ENCODE peak calls at places on chromosomes 2 and 18, in ten cellular contexts. G is aorta; J is HAP-1; N is ovary; Z is uterus; U is CD8-positive, alpha-beta T cell; O is psoas muscle; K is mesenchymal stem cell; B is colonic mucosa; V is lower lobe of right lung. S is an unnamed sample. For H3K27me3, the result is how much of the 10 kb centered on the place peaks cover.

GRCh38 chr2:240759454-240759853 is 60.6 kb downstream of the KIF1A start:
- DNase-seq in G (no peak), J (no peak), N (no peak), Z (no peak), U (no peak), O (no peak), K (no peak), B (no peak), V (no peak), S (no peak)

GRCh38 chr18:57776767-57777166 is 26.3 kb downstream of the ATP8B1 start:
- DNase-seq in G (no peak), J (no peak), N (no peak), Z (no peak), U (no peak), O (no peak), K (peak), B (no peak), V (no peak), S (no peak)

GRCh38 chr2:168486440-168486839 is 30.4 kb downstream of the CERS6 start:
- DNase-seq in G (no peak), J (no peak), N (no peak), Z (no peak), U (no peak), O (no peak), K (no peak), B (no peak), V (no peak), S (no peak)

GRCh38 chr2:73212098-73212447 is 2.0 kb upstream of the SMYD5 start:
- DNase-seq in G (no peak), J (no peak), N (no peak), Z (no peak), U (no peak), O (no peak), K (no peak), B (no peak), V (no peak), S (no peak)

GRCh38 chr2:88027709-88028389 is 11.5 kb upstream of the RNU2-63P start:
- DNase-seq in G (no peak), J (no peak), N (no peak), Z (no peak), U (no peak), O (no peak), K (no peak), B (no peak), V (no peak), S (no peak)

GRCh38 chr18:35938158-35938557 is 34.3 kb upstream of the RMP24 start:
- DNase-seq in G (no peak), J (no peak), N (no peak), Z (no peak), U (no peak), O (no peak), K (no peak), B (no peak), V (no peak), S (no peak)

GRCh38 chr2:82089518-82089917 is 1785.0 kb upstream of the LRRTM1 start:
- DNase-seq in G (no peak), J (no peak), N (no peak), Z (no peak), U (no peak), O (no peak), K (no peak), B (no peak), V (no peak), S (no peak)

GRCh38 chr2:181395871-181396574 is 61.2 kb upstream of the ITGA4 start:
- DNase-seq in G (no peak), J (no peak), N (no peak), Z (no peak), U (no peak), O (no peak), K (no peak), B (no peak), V (no peak), S (no peak)

GRCh38 chr18:53883771-53884170 is 340.7 kb downstream of the MBD2 start:
- DNase-seq in G (no peak), J (no peak), N (no peak), Z (no peak), U (no peak), O (no peak), K (no peak), B (no peak), V (no peak), S (no peak)

GRCh38 chr2:150698016-150698661 is 210.7 kb upstream of the RND3 start:
- DNase-seq in G (no peak), J (no peak), N (no peak), Z (no peak), U (no peak), O (no peak), K (peak), B (no peak), V (no peak), S (no peak)

GRCh38 chr2:233387667-233388528 is 33.6 kb downstream of the DGKD start:
- DNase-seq in G (peak), J (no peak), N (peak), Z (peak), U (no peak), O (peak), K (peak), B (peak), V (peak), S (peak)

GRCh38 chr2:46854260-46854659 is 61.3 kb downstream of the MCFD2 start:
- DNase-seq in G (no peak), J (no peak), N (no peak), Z (no peak), U (no peak), O (no peak), K (no peak), B (no peak), V (no peak), S (no peak)

GRCh38 chr18:58676270-58676669 is 5.0 kb downstream of the MALT1 start:
- DNase-seq in G (no peak), J (no peak), N (no peak), Z (no peak), U (no peak), O (no peak), K (no peak), B (no peak), V (no peak), S (no peak)

GRCh38 chr18:62374410-62374965 is 49.4 kb downstream of the TNFRSF11A start:
- DNase-seq in G (no peak), J (peak), N (no peak), Z (no peak), U (no peak), O (no peak), K (no peak), B (no peak), V (no peak), S (no peak)

GRCh38 chr2:68961380-68961779 is 8.7 kb upstream of the GKN2 start:
- DNase-seq in G (no peak), J (no peak), N (no peak), Z (no peak), U (no peak), O (no peak), K (no peak), B (no peak), V (no peak), S (no peak)

GRCh38 chr2:108575132-108575966 is 41.1 kb downstream of the LIMS1 start:
- DNase-seq in G (no peak), J (no peak), N (no peak), Z (no peak), U (no peak), O (no peak), K (peak), B (no peak), V (no peak), S (peak)

GRCh38 chr18:56990678-56991077 is 156.2 kb upstream of the BOD1L2 start:
- DNase-seq in G (no peak), J (no peak), N (no peak), Z (no peak), U (no peak), O (no peak), K (no peak), B (no peak), V (no peak), S (no peak)

GRCh38 chr2:108377815-108378630 is at the start of gene SULT1C4:
- DNase-seq in G (peak), J (no peak), N (peak), Z (peak), U (no peak), O (peak), K (peak), B (no peak), V (peak), S (no peak)

GRCh38 chr18:33951031-33951430 is 273.7 kb downstream of the NOL4 start:
- DNase-seq in G (no peak), J (no peak), N (no peak), Z (no peak), U (no peak), O (no peak), K (no peak), B (no peak), V (no peak), S (no peak)

GRCh38 chr2:230885467-230886130 is 20.9 kb downstream of the ITM2C start:
- DNase-seq in G (no peak), J (peak), N (no peak), Z (no peak), U (no peak), O (no peak), K (peak), B (no peak), V (no peak), S (no peak)

GRCh38 chr2:239532305-239532649 is 131.5 kb upstream of the HDAC4 start:
- DNase-seq in G (peak), J (no peak), N (no peak), Z (no peak), U (no peak), O (no peak), K (no peak), B (no peak), V (no peak), S (no peak)

GRCh38 chr2:177772529-177772928 is 300.0 kb downstream of the PDE11A start:
- DNase-seq in G (no peak), J (peak), N (no peak), Z (no peak), U (no peak), O (no peak), K (peak), B (no peak), V (no peak), S (no peak)

DNA sequence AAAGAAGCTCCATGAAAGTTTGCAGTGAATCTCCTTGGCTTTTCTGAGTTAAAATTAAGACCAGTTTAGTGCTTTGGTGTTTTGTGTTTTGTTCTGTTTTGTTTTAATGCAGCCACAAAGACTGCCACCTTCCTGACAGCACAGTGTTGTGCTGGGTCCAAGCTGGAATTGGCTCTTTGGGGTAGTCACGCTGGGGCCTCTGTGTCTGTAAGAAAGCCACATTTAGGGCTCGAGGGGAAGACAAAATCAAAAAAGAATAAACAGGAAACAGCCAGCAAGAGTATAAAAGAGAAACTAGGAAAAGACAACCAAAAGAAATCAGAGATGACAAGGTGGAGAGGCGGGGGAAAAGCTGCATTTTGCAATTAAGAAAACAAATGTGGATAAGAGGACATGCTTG is 396.3 kb downstream of the ARHGAP15 start:
- DNase-seq in G (no peak), J (no peak), N (no peak), Z (no peak), U (no peak), O (no peak), K (peak), B (no peak), V (no peak), S (no peak)
- H3K4me3 ChIP-seq in G (no peak), J (no peak), N (no peak), Z (no peak), U (no peak), O (no peak), K (no peak), B (no peak), V (no peak), S (no peak)

GRCh38 chr2:7999683-8000476 is 682.0 kb upstream of the ID2 start:
- DNase-seq in G (no peak), J (no peak), N (no peak), Z (no peak), U (no peak), O (no peak), K (no peak), B (no peak), V (no peak), S (no peak)
- H3K27me3 ChIP-seq in G (under half), J (under half), N (under half), Z (under half), U (under half), O (under half), K (under half), B (under half), V (under half), S (under half)

DNA sequence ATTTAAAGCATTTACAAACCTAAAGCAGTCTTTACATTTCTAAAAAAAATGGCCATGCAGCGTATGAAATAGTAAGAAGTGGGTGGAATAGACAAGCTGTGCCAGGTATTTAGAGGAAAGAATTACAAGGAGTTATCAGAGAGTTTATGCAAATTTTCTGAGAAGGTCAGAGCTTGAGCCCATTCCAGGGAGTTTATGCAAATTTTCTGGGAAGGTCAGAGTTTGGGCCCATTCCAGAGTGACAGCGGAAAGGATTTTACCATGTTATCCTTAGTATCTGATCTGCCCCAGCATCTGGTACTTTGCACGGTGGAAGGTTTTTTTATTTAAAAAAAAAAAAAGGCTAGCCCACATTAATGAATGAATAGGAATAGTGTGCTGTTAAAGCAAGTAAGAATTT is 1.4 kb upstream of the DOK6 start:
- DNase-seq in G (no peak), J (no peak), N (no peak), Z (no peak), U (no peak), O (no peak), K (no peak), B (no peak), V (no peak), S (no peak)
- H3K4me3 ChIP-seq in G (no peak), J (no peak), N (no peak), Z (no peak), U (no peak), O (no peak), K (no peak), B (no peak), V (no peak), S (peak)

GRCh38 chr2:214737188-214737587 is 72.3 kb downstream of the BARD1 start:
- DNase-seq in G (no peak), J (no peak), N (no peak), Z (no peak), U (no peak), O (no peak), K (no peak), B (no peak), V (no peak), S (no peak)

GRCh38 chr2:214742119-214742518 is 67.4 kb downstream of the BARD1 start:
- DNase-seq in G (no peak), J (no peak), N (no peak), Z (no peak), U (no peak), O (no peak), K (no peak), B (no peak), V (no peak), S (no peak)

DNA sequence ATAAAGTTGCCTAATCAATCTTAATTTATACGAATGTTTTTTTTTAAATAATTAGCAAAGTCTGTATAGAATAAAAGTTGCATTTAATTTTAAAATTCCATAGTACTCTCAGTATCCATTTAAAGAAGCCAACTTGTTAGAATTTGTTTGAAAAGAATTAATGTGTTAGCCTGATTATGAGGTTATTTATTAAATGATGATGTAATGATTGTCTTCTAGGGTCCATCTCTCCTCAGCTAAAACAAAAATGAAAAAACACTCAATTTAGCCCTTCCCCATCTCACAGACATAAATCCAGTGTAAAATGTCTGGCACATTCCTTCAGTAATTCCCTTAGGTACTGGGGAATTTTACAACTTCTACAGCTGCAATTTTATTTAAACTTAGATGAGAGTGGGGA is 68.6 kb downstream of the BARD1 start:
- DNase-seq in G (no peak), J (no peak), N (no peak), Z (no peak), U (no peak), O (no peak), K (no peak), B (no peak), V (no peak), S (no peak)
- H3K27me3 ChIP-seq in G (under half), J (under half), N (under half), Z (under half), U (under half), O (under half), K (under half), B (under half), V (under half), S (under half)

GRCh38 chr2:225002039-225002655 is 40.1 kb downstream of the DOCK10 start:
- DNase-seq in G (no peak), J (peak), N (no peak), Z (peak), U (peak), O (no peak), K (peak), B (peak), V (no peak), S (peak)
- H3K4me3 ChIP-seq in G (no peak), J (no peak), N (no peak), Z (no peak), U (peak), O (no peak), K (no peak), B (no peak), V (no peak), S (no peak)

S was measured in MG63.